ENCODE peak calls at places on chromosomes 7 and 10, in nine cellular contexts. X is Panc1, P is AG04450, E is dorsolateral prefrontal cortex, H is astrocyte, Z is brain microvascular endothelial cell, F is PC-3, U is fibroblast of mammary gland, Y is right atrium auricular region. B is an unnamed sample.

GRCh38 chr10:119654540-119654939 is 3.4 kb downstream of the BAG3 start:
- DNase-seq in X (no peak), P (no peak), E (no peak), H (no peak), Z (no peak), F (peak; percentile 61), U (no peak), Y (peak; percentile 73), B (no peak)

GRCh38 chr7:43444711-43445578 is 138.0 kb upstream of the STK17A start:
- DNase-seq in X (no peak), P (no peak), E (no peak), H (no peak), Z (no peak), F (no peak), U (no peak), Y (no peak), B (no peak)

GRCh38 chr10:86951184-86951761 is 6.1 kb downstream of the MMRN2 start:
- DNase-seq in X (no peak), P (no peak), E (no peak), H (no peak), Z (no peak), F (no peak), U (no peak), Y (no peak), B (no peak)

GRCh38 chr7:2431260-2431867 is 28.0 kb downstream of the CHST12 start:
- DNase-seq in X (no peak), P (no peak), E (no peak), H (no peak), Z (no peak), F (peak; percentile 50), U (no peak), Y (no peak), B (no peak)

GRCh38 chr10:131891196-131891928 is 9.4 kb upstream of the PPP2R2D start:
- DNase-seq in X (no peak), P (no peak), E (no peak), H (no peak), Z (no peak), F (no peak), U (no peak), Y (no peak), B (no peak)

GRCh38 chr10:45278860-45279498 is 36.4 kb downstream of the OR13A1 start:
- DNase-seq in X (no peak), P (no peak), E (no peak), H (no peak), Z (no peak), F (no peak), U (no peak), Y (no peak), B (no peak)

GRCh38 chr7:45511721-45512422 is 62.3 kb upstream of the ADCY1 start:
- DNase-seq in X (no peak), P (no peak), E (no peak), H (no peak), Z (no peak), F (peak; percentile 6), U (no peak), Y (no peak), B (no peak)

GRCh38 chr7:137994091-137994688 is 7.7 kb downstream of the CREB3L2 start:
- DNase-seq in X (no peak), P (no peak), E (no peak), H (peak; percentile 44), Z (no peak), F (no peak), U (no peak), Y (no peak), B (no peak)

GRCh38 chr10:77237120-77237519 is 400.5 kb downstream of the KCNMA1 start:
- DNase-seq in X (no peak), P (no peak), E (no peak), H (no peak), Z (no peak), F (no peak), U (no peak), Y (no peak), B (no peak)

GRCh38 chr10:99927719-99928280 is 81.9 kb downstream of the DNMBP start:
- DNase-seq in X (no peak), P (no peak), E (no peak), H (no peak), Z (no peak), F (no peak), U (no peak), Y (no peak), B (no peak)

GRCh38 chr10:117476716-117477115 is 65.8 kb upstream of the EMX2 start:
- DNase-seq in X (no peak), P (no peak), E (no peak), H (no peak), Z (no peak), F (no peak), U (no peak), Y (no peak), B (no peak)

GRCh38 chr10:3639546-3639945 is 145.5 kb downstream of the KLF6 start:
- DNase-seq in X (no peak), P (no peak), E (no peak), H (no peak), Z (no peak), F (peak; percentile 41), U (no peak), Y (no peak), B (no peak)

GRCh38 chr10:133087679-133088523 is at the start of gene ADGRA1:
- DNase-seq in X (no peak), P (no peak), E (peak; percentile 63), H (no peak), Z (no peak), F (no peak), U (no peak), Y (no peak), B (no peak)

GRCh38 chr10:133467286-133467911 is 13.7 kb downstream of the SCART1 start:
- DNase-seq in X (no peak), P (no peak), E (no peak), H (no peak), Z (no peak), F (no peak), U (no peak), Y (peak; percentile 47), B (no peak)

GRCh38 chr10:64023926-64024465 is 502.8 kb downstream of the REEP3 start:
- DNase-seq in X (no peak), P (no peak), E (no peak), H (no peak), Z (no peak), F (no peak), U (no peak), Y (no peak), B (no peak)

DNA sequence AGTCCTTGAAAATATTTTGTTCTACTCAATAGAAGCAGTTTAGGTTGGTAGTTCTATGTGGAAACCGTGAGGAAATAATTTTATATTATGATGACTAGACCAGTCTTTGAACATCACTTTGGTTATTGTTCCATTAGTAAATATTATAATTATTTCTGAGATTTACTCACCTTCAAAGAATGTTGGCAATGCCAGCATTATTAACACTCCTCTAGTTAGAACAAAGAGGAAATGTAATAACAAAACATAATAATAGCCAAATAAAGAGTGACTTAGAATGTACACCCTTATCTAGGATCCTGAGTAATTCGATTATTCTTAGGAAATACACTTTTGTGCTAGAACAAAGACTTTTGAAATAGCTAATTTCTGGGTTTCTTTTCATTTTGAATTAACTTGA is 121.1 kb downstream of the CFTR start:
- DNase-seq in X (no peak), P (no peak), E (no peak), H (no peak), Z (no peak), F (no peak), U (no peak), Y (no peak), B (no peak)
- TF ChIP-seq CTCF in X (no peak), P (no peak), E (no peak), H (no peak), Z (no peak), F (no peak), U (no peak), Y (no peak), B (no peak)

GRCh38 chr10:92239600-92240288 is 51.1 kb downstream of the CPEB3 start:
- DNase-seq in X (no peak), P (no peak), E (peak; percentile 39), H (peak; percentile 29), Z (peak; percentile 13), F (peak; percentile 23), U (no peak), Y (no peak), B (no peak)

GRCh38 chr10:92238062-92238585 is 52.8 kb downstream of the CPEB3 start:
- DNase-seq in X (no peak), P (no peak), E (no peak), H (no peak), Z (no peak), F (no peak), U (no peak), Y (no peak), B (no peak)

GRCh38 chr10:92240289-92241157 is 50.4 kb downstream of the CPEB3 start:
- DNase-seq in X (peak; percentile 47), P (no peak), E (peak; percentile 80), H (peak; percentile 65), Z (peak; percentile 72), F (peak; percentile 59), U (peak; percentile 64), Y (peak; percentile 76), B (no peak)

GRCh38 chr10:92239185-92239599 is 51.7 kb downstream of the CPEB3 start:
- DNase-seq in X (no peak), P (no peak), E (no peak), H (no peak), Z (no peak), F (no peak), U (no peak), Y (no peak), B (no peak)

GRCh38 chr10:92238586-92239098 is 52.2 kb downstream of the CPEB3 start:
- DNase-seq in X (no peak), P (no peak), E (peak; percentile 32), H (peak; percentile 72), Z (peak; percentile 34), F (peak; percentile 86), U (peak; percentile 70), Y (peak; percentile 65), B (no peak)
- H3K4me3 ChIP-seq in X (no peak overlapping the region), P (no peak overlapping the region), E (peak overlapping the region; percentile 94), H (peak overlapping the region; percentile 75), Z (no peak overlapping the region), F (peak overlapping the region; percentile 75), U (peak overlapping the region; percentile 46), Y (peak overlapping the region; percentile 68), B (peak overlapping the region; percentile 2)

DNA sequence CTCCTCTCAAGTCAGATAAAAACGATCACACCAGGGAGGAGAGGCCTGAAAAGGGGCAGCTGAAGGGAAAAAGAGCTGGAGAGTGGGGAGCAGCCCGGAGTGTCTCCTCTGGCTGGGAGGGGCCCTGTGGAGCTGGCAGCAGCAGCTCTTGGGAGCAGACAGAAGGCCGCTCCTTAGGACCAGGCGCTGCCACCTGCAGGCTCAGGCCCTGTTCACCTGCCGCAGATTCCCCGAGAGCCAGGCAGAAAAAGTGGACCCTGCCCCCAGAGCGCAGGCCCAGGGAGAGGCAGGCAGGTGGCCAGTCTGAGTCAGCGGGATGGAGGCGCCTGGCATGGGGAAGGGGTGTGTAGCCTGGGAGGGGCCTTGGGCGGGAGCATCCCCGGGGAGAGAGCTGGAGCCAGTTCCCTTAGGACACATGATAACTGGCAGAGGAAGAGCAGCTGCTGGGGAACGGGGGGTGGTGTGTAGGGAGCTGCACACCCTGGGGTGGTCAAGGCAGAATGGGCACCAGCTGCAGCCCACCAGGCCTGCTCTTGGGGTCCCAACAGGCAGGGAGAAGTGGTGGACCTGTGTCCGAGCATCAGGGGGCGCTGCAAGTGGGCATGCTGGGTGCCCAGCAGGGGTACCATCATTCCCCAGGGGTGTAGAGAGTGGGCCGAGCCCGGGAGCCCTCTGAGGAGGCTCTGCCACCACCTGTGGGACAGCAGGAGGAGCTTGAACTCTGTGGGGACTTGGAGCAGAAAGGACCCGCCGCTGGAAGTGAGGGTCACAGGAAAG is 177.2 kb upstream of the RHEB start:
- DNase-seq in X (no peak), P (no peak), E (no peak), H (no peak), Z (no peak), F (peak; percentile 70), U (no peak), Y (no peak), B (no peak)
- TF ChIP-seq CTCF in X (peak; percentile 46), P (no peak), E (no peak), H (no peak), Z (no peak), F (peak; percentile 20), U (no peak), Y (no peak), B (no peak)

GRCh38 chr10:92830478-92831389 is 17.6 kb upstream of the EXOC6 start:
- DNase-seq in X (no peak), P (no peak), E (no peak), H (no peak), Z (no peak), F (no peak), U (no peak), Y (no peak), B (no peak)
- H3K4me3 ChIP-seq in X (no peak overlapping the region), P (no peak overlapping the region), E (no peak overlapping the region), H (no peak overlapping the region), Z (no peak overlapping the region), F (no peak overlapping the region), U (no peak overlapping the region), Y (no peak overlapping the region), B (no peak overlapping the region)